ENCODE peak calls at places on chromosome 13, in eight cellular contexts. B, O, Z, I, R, C, M and N are unnamed samples.

GRCh38 chr13:111895896-111896821 is 170.8 kb upstream of the SOX1 start:
- DNase-seq in B (no peak), O (no peak), Z (no peak), I (no peak), R (no peak), C (no peak), M (no peak), N (no peak)

GRCh38 chr13:33483471-33483870 is 197.9 kb upstream of the STARD13 start:
- DNase-seq in B (no peak), O (no peak), Z (peak; percentile 40), I (no peak), R (no peak), C (no peak), M (no peak), N (no peak)

GRCh38 chr13:25874907-25875306 is 176.9 kb downstream of the SHISA2 start:
- DNase-seq in B (peak; percentile 77), O (no peak), Z (no peak), I (no peak), R (no peak), C (no peak), M (peak; percentile 43), N (peak; percentile 74)

GRCh38 chr13:59680429-59681024 is 483.2 kb downstream of the DIAPH3 start:
- DNase-seq in B (no peak), O (no peak), Z (peak; percentile 55), I (no peak), R (no peak), C (no peak), M (no peak), N (no peak)

GRCh38 chr13:27556109-27556508 is 64.2 kb downstream of the LNX2 start:
- DNase-seq in B (no peak), O (no peak), Z (peak; percentile 88), I (no peak), R (no peak), C (no peak), M (no peak), N (no peak)

GRCh38 chr13:39317284-39317683 is 279.0 kb downstream of the NHLRC3 start:
- DNase-seq in B (no peak), O (peak; percentile 7), Z (peak; percentile 53), I (no peak), R (no peak), C (no peak), M (no peak), N (no peak)

GRCh38 chr13:73129023-73129422 is 70.2 kb downstream of the KLF5 start:
- DNase-seq in B (no peak), O (no peak), Z (no peak), I (no peak), R (no peak), C (no peak), M (no peak), N (no peak)

GRCh38 chr13:54637377-54637776 is 1608.8 kb downstream of the OLFM4 start:
- DNase-seq in B (no peak), O (no peak), Z (peak; percentile 13), I (no peak), R (no peak), C (no peak), M (peak; percentile 7), N (no peak)

GRCh38 chr13:60351326-60351725 is 45.7 kb upstream of the TDRD3 start:
- DNase-seq in B (no peak), O (peak; percentile 13), Z (peak; percentile 64), I (no peak), R (no peak), C (no peak), M (no peak), N (no peak)

GRCh38 chr13:40983269-40983668 is 35.8 kb downstream of the ELF1 start:
- DNase-seq in B (no peak), O (no peak), Z (peak; percentile 57), I (no peak), R (no peak), C (no peak), M (no peak), N (no peak)

GRCh38 chr13:98741741-98742435 is 10.6 kb downstream of the SLC15A1 start:
- DNase-seq in B (no peak), O (no peak), Z (no peak), I (no peak), R (no peak), C (no peak), M (no peak), N (no peak)

GRCh38 chr13:35598790-35599369 is 122.4 kb upstream of the MAB21L1 start:
- DNase-seq in B (no peak), O (no peak), Z (no peak), I (no peak), R (no peak), C (no peak), M (no peak), N (no peak)

GRCh38 chr13:35729926-35730627 is 253.6 kb upstream of the MAB21L1 start:
- DNase-seq in B (no peak), O (no peak), Z (no peak), I (no peak), R (no peak), C (no peak), M (no peak), N (no peak)

GRCh38 chr13:51682691-51683090 is 98.4 kb downstream of the WDFY2 start:
- DNase-seq in B (no peak), O (no peak), Z (peak; percentile 71), I (no peak), R (no peak), C (no peak), M (no peak), N (no peak)